ENCODE peak calls at places on chromosomes 5 and 9, in six cellular contexts. E, C, Q, H, Y and W are unnamed samples.

GRCh38 chr5:117889592-117889991 is 1098.8 kb downstream of the DTWD2 start:
- DNase-seq in H (peak), Q (no peak), Y (no peak), C (peak), E (no peak), W (peak)

GRCh38 chr9:14670718-14671117 is 22.5 kb downstream of the ZDHHC21 start:
- DNase-seq in Q (no peak), C (peak), H (peak), E (no peak), Y (no peak), W (no peak)

GRCh38 chr5:67133781-67134180 is 62.8 kb downstream of the CD180 start:
- DNase-seq in Q (no peak), H (no peak), C (no peak), E (no peak), Y (no peak), W (no peak)

GRCh38 chr9:88979021-88979420 is 12.2 kb upstream of the S1PR3 start:
- DNase-seq in Y (no peak), E (no peak), C (peak), H (no peak), Q (no peak), W (no peak)

GRCh38 chr9:115694014-115694413 is 459.6 kb upstream of the PAPPA start:
- DNase-seq in Q (no peak), H (peak), Y (peak), E (peak), C (peak), W (peak)

GRCh38 chr5:106154280-106154716 is 1516.4 kb downstream of the EFNA5 start:
- DNase-seq in H (no peak), E (no peak), Y (peak), C (no peak), Q (no peak), W (no peak)

GRCh38 chr9:136644593-136645342 is 17.9 kb upstream of the EGFL7 start:
- DNase-seq in C (peak), Y (peak), E (no peak), H (peak), Q (peak), W (no peak)

GRCh38 chr5:131640043-131640856 is 5.2 kb upstream of the RAPGEF6 start:
- DNase-seq in H (peak), C (peak), E (no peak), Y (peak), Q (no peak), W (peak)

GRCh38 chr9:133359420-133360175 is 3.2 kb downstream of the SURF2 start:
- DNase-seq in E (peak), H (no peak), C (peak), Y (peak), Q (no peak), W (peak)
- TF ChIP-seq CTCF in E (peak), H (peak), C (peak), Y (peak), Q (no peak), W (no peak)

GRCh38 chr5:72436796-72437471 is 70.3 kb downstream of the ZNF366 start:
- DNase-seq in E (no peak), H (peak), Q (no peak), Y (no peak), C (peak), W (peak)
- TF ChIP-seq CTCF in E (no peak), H (peak), Q (no peak), Y (no peak), C (no peak), W (no peak)

GRCh38 chr5:52961238-52961637 is 27.9 kb upstream of the ITGA2 start:
- DNase-seq in Q (no peak), C (peak), E (no peak), H (peak), Y (no peak), W (peak)

GRCh38 chr5:52963636-52964035 is 25.5 kb upstream of the ITGA2 start:
- DNase-seq in H (no peak), Y (no peak), C (no peak), E (no peak), Q (no peak), W (no peak)

DNA sequence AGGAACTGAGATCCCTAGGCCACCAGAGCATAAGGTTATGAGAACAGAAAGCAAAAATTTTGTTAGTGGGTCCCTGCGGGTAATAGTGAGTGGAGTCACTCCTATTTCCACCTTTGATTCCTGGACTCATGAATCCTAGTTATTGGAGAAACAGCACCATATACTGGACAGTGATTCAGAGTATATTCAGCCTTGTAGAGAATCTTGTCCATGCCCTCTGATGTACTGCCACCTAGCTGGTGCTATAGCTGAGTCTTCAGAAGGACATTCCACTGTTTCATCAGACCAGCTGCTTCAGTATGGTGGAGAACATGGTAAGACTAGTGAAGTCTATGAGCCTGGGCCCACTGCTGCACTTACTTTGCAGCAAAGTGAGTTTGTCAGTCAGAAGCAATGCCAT is 25.0 kb upstream of the ITGA2 start:
- DNase-seq in Y (no peak), C (peak), Q (no peak), H (no peak), E (no peak), W (no peak)
- TF ChIP-seq CTCF in Y (no peak), C (no peak), Q (no peak), H (peak), E (no peak), W (no peak)

DNA sequence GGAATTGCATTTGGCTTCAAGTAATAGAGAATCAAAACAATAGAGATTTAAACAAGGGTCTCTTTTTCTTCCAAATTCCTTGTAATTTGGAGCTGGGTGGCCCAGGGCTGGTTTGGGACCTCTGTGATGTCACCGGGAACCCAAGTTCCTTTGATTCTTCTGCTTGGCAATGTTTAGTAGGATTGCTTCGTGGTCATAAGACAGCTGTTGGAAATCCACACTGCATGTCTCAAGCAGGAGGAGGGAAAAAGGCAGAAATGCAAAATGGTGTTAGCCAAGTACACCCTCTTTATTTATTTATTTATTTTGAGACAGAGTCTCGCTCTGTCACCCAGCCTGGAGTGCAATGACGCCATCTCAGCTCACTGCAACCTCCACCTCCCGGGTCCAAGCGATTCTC is 72.6 kb upstream of the IL12B start:
- DNase-seq in E (no peak), Y (no peak), C (no peak), Q (no peak), H (no peak), W (no peak)
- TF ChIP-seq CTCF in E (no peak), Y (no peak), C (no peak), Q (no peak), H (no peak), W (no peak)

GRCh38 chr9:108443278-108443633 is 412.5 kb downstream of the ACTL7B start:
- DNase-seq in Y (no peak), H (no peak), Q (no peak), E (no peak), C (peak), W (no peak)

GRCh38 chr9:108442604-108443277 is 413.0 kb downstream of the ACTL7B start:
- DNase-seq in H (no peak), Y (no peak), Q (no peak), E (no peak), C (peak), W (no peak)

GRCh38 chr9:108444400-108445358 is 411.1 kb downstream of the ACTL7B start:
- DNase-seq in E (no peak), C (peak), Y (peak), Q (no peak), H (peak), W (peak)

GRCh38 chr9:108445431-108446018 is 410.3 kb downstream of the ACTL7B start:
- DNase-seq in H (no peak), E (no peak), Y (peak), Q (no peak), C (no peak), W (no peak)

GRCh38 chr9:108443741-108444140 is 412.0 kb downstream of the ACTL7B start:
- DNase-seq in Q (no peak), E (no peak), Y (no peak), C (peak), H (peak), W (peak)
- TF ChIP-seq CTCF in Q (no peak), E (no peak), Y (no peak), C (no peak), H (no peak), W (no peak)

GRCh38 chr9:133538176-133538575 is 3.7 kb downstream of the ADAMTSL2 start:
- DNase-seq in E (no peak), Y (no peak), H (no peak), Q (no peak), C (no peak), W (no peak)
- TF ChIP-seq CTCF in E (no peak), Y (no peak), H (no peak), Q (no peak), C (no peak), W (no peak)